ENCODE peak calls at places on chromosomes 11 and 22, in six cellular contexts. A is SK-N-SH, Y is GM12878, W is HepG2, H is K562, F is H1. D is an unnamed sample.

GRCh38 chr11:110176366-110177056 is 83.3 kb downstream of the ZC3H12C start:
- DNase-seq in F (no peak), A (no peak), H (no peak), W (no peak), Y (no peak), D (no peak)

GRCh38 chr11:118406599-118407166 is 5.3 kb downstream of the ATP5MG start:
- DNase-seq in W (no peak), H (no peak), A (no peak), Y (peak; percentile 17), F (no peak), D (no peak)

GRCh38 chr11:76637491-76638266 is 32.9 kb downstream of the LRRC32 start:
- DNase-seq in Y (peak; percentile 67), F (no peak), A (no peak), W (no peak), H (no peak), D (no peak)

GRCh38 chr11:35179466-35180135 is 40.6 kb downstream of the CD44 start:
- DNase-seq in A (no peak), Y (no peak), W (no peak), H (no peak), F (no peak), D (no peak)

GRCh38 chr22:19775496-19776325 is 15.1 kb downstream of the TBX1 start:
- DNase-seq in Y (no peak), W (no peak), F (no peak), H (no peak), A (no peak), D (no peak)

GRCh38 chr11:36041988-36042606 is 98.2 kb downstream of the LDLRAD3 start:
- DNase-seq in A (no peak), W (no peak), Y (no peak), H (peak; percentile 53), F (no peak), D (no peak)

GRCh38 chr22:28911777-28912669 is 28.7 kb downstream of the ZNRF3 start:
- DNase-seq in F (no peak), Y (no peak), H (no peak), A (no peak), W (peak; percentile 89), D (no peak)

GRCh38 chr11:7657306-7658025 is 15.8 kb downstream of the CYB5R2 start:
- DNase-seq in W (peak; percentile 67), H (peak; percentile 76), F (no peak), A (peak; percentile 68), Y (no peak), D (peak; percentile 28)

GRCh38 chr11:131776211-131776610 is 405.8 kb downstream of the NTM start:
- DNase-seq in Y (no peak), F (no peak), H (no peak), A (no peak), W (no peak), D (no peak)

GRCh38 chr11:112797653-112798293 is 163.4 kb upstream of the NCAM1 start:
- DNase-seq in W (peak; percentile 3), Y (no peak), H (peak; percentile 65), A (no peak), F (peak; percentile 43), D (no peak)

GRCh38 chr11:8361664-8362210 is 98.1 kb upstream of the LMO1 start:
- DNase-seq in H (no peak), A (no peak), W (no peak), Y (no peak), F (no peak), D (no peak)

GRCh38 chr22:43974028-43974545 is 18.8 kb downstream of the SAMM50 start:
- DNase-seq in W (no peak), Y (no peak), A (no peak), F (no peak), H (no peak), D (no peak)

GRCh38 chr11:43135966-43136534 is 175.7 kb upstream of the API5 start:
- DNase-seq in F (no peak), W (no peak), A (no peak), H (no peak), Y (peak; percentile 40), D (no peak)

GRCh38 chr11:96314326-96315050 is 28.5 kb downstream of the MAML2 start:
- DNase-seq in W (no peak), F (no peak), H (no peak), A (no peak), Y (no peak), D (peak; percentile 48)

GRCh38 chr11:67310246-67311050 is 7.1 kb downstream of the SSH3 start:
- DNase-seq in A (no peak), W (no peak), H (no peak), F (no peak), Y (no peak), D (no peak)

GRCh38 chr22:40479887-40480538 is 109.6 kb downstream of the SGSM3 start:
- DNase-seq in W (no peak), F (no peak), H (no peak), A (no peak), Y (no peak), D (no peak)

GRCh38 chr22:50544078-50544745 is 1.5 kb upstream of the KLHDC7B start:
- DNase-seq in H (no peak), A (peak; percentile 83), F (no peak), Y (no peak), W (no peak), D (no peak)

GRCh38 chr11:114059984-114060401 is 482 bp downstream of the ZBTB16 start:
- DNase-seq in H (peak; percentile 38), Y (no peak), A (no peak), F (no peak), W (no peak), D (no peak)

GRCh38 chr11:68969386-68969785 is 11.4 kb downstream of the MRGPRD start:
- DNase-seq in Y (no peak), F (no peak), H (no peak), W (no peak), A (no peak), D (no peak)

GRCh38 chr11:127106142-127106541 is 105.6 kb upstream of the KIRREL3 start:
- DNase-seq in W (no peak), Y (no peak), A (no peak), H (no peak), F (no peak), D (no peak)

GRCh38 chr11:13278620-13279486 is 1.3 kb downstream of the BMAL1 start:
- DNase-seq in Y (no peak), W (no peak), H (no peak), F (no peak), A (peak; percentile 59), D (no peak)

GRCh38 chr11:134333312-134333711 is 1.5 kb downstream of the GLB1L2 start:
- DNase-seq in A (no peak), F (no peak), H (no peak), Y (no peak), W (no peak), D (no peak)

GRCh38 chr11:119029340-119030028 is 1.2 kb downstream of the SLC37A4 start:
- DNase-seq in F (no peak), A (peak; percentile 37), Y (no peak), W (peak; percentile 93), H (peak; percentile 79), D (no peak)

GRCh38 chr22:49327411-49327810 is 500.3 kb downstream of the BRD1 start:
- DNase-seq in A (no peak), Y (no peak), F (no peak), W (no peak), H (no peak), D (no peak)

GRCh38 chr11:44564653-44565007 is 833 bp upstream of the CD82 start:
- DNase-seq in W (no peak), Y (no peak), A (no peak), H (peak; percentile 58), F (no peak), D (no peak)

GRCh38 chr22:40635008-40635939 is 1.2 kb downstream of the MRTFA start:
- DNase-seq in H (no peak), W (no peak), F (no peak), Y (no peak), A (no peak), D (no peak)

GRCh38 chr11:32713496-32713895 is 81.0 kb downstream of the CCDC73 start:
- DNase-seq in A (no peak), W (no peak), F (no peak), Y (no peak), H (no peak), D (peak; percentile 8)

GRCh38 chr11:70312401-70313357 is 42.2 kb downstream of the PPFIA1 start:
- DNase-seq in A (no peak), W (no peak), Y (no peak), H (peak; percentile 87), F (no peak), D (no peak)

GRCh38 chr11:114211444-114212122 is 84.6 kb upstream of the NNMT start:
- DNase-seq in H (no peak), Y (no peak), A (no peak), W (no peak), F (no peak), D (no peak)

GRCh38 chr11:20031155-20032001 is 128.9 kb downstream of the DBX1 start:
- DNase-seq in W (peak; percentile 87), Y (no peak), F (no peak), H (no peak), A (no peak), D (no peak)

GRCh38 chr11:11620966-11621880 is 582 bp downstream of the GALNT18 start:
- DNase-seq in W (no peak), A (peak; percentile 59), F (no peak), Y (no peak), H (no peak), D (no peak)

GRCh38 chr22:47014946-47015345 is 252.5 kb downstream of the TBC1D22A start:
- DNase-seq in A (no peak), F (no peak), Y (no peak), H (no peak), W (no peak), D (no peak)

GRCh38 chr11:113681282-113681681 is 24.8 kb downstream of the TMPRSS5 start:
- DNase-seq in A (no peak), W (no peak), F (no peak), Y (no peak), H (peak; percentile 79), D (no peak)

GRCh38 chr22:48282804-48283203 is 1520.4 kb downstream of the TBC1D22A start:
- DNase-seq in W (no peak), Y (no peak), F (no peak), A (no peak), H (no peak), D (no peak)
- H3K9ac ChIP-seq in W (no peak overlapping the region), Y (no peak overlapping the region), F (no peak overlapping the region), A (no peak overlapping the region), H (no peak overlapping the region), D (no peak overlapping the region)

GRCh38 chr11:898540-899190 is 11.9 kb downstream of the CHID1 start:
- DNase-seq in W (peak; percentile 23), A (peak; percentile 65), H (peak; percentile 41), Y (no peak), F (no peak), D (no peak)
- TF ChIP-seq SIN3A in W (no peak), A (no peak), H (no peak), Y (no peak), F (no peak), D (no peak)

GRCh38 chr11:79441159-79441875 is 487 bp upstream of the TENM4 start:
- DNase-seq in F (no peak), W (no peak), Y (no peak), H (no peak), A (no peak), D (no peak)
- H3K9ac ChIP-seq in F (peak overlapping the region; percentile 53), W (no peak overlapping the region), Y (no peak overlapping the region), H (no peak overlapping the region), A (peak overlapping the region; percentile 86), D (no peak overlapping the region)

DNA sequence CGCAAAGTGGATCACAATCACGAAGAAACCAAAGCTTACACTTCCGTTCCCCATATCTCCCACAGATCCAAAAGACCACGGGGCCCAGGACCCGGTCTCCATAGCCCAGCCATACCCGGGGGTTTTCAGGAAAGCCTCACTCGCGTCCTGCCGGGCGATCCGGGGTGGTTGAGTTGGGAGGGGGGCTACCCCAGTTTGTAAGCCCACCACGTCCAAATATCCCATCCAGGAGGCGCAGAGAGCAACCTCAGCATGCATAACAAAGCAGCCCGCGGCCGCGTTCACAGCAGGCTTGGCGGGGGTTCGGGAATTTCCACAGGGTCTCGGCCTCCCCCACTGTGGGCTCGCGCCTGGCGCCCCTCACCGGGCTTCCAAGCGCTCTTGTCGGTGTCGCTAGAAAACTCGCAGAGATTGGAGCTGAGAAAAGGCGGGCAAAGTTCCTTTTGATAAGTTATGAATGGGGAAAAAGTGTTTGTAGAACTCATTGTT is 9.5 kb downstream of the SDF2L1 start:
- DNase-seq in F (no peak), A (peak; percentile 71), Y (no peak), W (no peak), H (no peak), D (no peak)
- TF ChIP-seq SIN3A in F (peak; percentile 21), A (no peak), Y (no peak), W (peak; percentile 13), H (no peak), D (no peak)